ENCODE peak calls at places on chromosomes 2 and 18, in ten cellular contexts. One of them, this sample, is unnamed. For H3K27me3, the result is how much of the 10 kb centered on the place peaks cover.

GRCh38 chr18:39441648-39442047 is 1876.0 kb upstream of the CELF4 start:
- DNase-seq in suprapubic skin: no peak
- DNase-seq in colonic mucosa: no peak
- DNase-seq in H7: no peak
- DNase-seq in adrenal gland: no peak
- DNase-seq in AG04450: no peak
- DNase-seq in neural progenitor cell: no peak
- DNase-seq in brain microvascular endothelial cell: no peak
- DNase-seq in NT2/D1: no peak
- DNase-seq in HCT116: no peak
- DNase-seq in this sample: no peak

GRCh38 chr2:168272225-168272624 is 24.8 kb upstream of the STK39 start:
- DNase-seq in neural progenitor cell: no peak
- DNase-seq in AG04450: no peak
- DNase-seq in colonic mucosa: no peak
- DNase-seq in adrenal gland: no peak
- DNase-seq in HCT116: peak
- DNase-seq in brain microvascular endothelial cell: no peak
- DNase-seq in NT2/D1: no peak
- DNase-seq in H7: no peak
- DNase-seq in suprapubic skin: no peak
- DNase-seq in this sample: peak

GRCh38 chr2:128310094-128310716 is 8.5 kb downstream of the HS6ST1 start:
- DNase-seq in suprapubic skin: peak
- DNase-seq in AG04450: no peak
- DNase-seq in NT2/D1: no peak
- DNase-seq in H7: peak
- DNase-seq in brain microvascular endothelial cell: no peak
- DNase-seq in HCT116: no peak
- DNase-seq in neural progenitor cell: no peak
- DNase-seq in adrenal gland: no peak
- DNase-seq in colonic mucosa: peak
- DNase-seq in this sample: no peak

GRCh38 chr2:109384308-109385271 is 229.2 kb downstream of the SEPTIN10 start:
- DNase-seq in HCT116: no peak
- DNase-seq in colonic mucosa: no peak
- DNase-seq in suprapubic skin: peak
- DNase-seq in AG04450: no peak
- DNase-seq in brain microvascular endothelial cell: no peak
- DNase-seq in NT2/D1: no peak
- DNase-seq in adrenal gland: no peak
- DNase-seq in H7: no peak
- DNase-seq in neural progenitor cell: no peak
- DNase-seq in this sample: no peak

GRCh38 chr2:42089340-42089925 is 41.6 kb downstream of the PKDCC start:
- DNase-seq in HCT116: peak
- DNase-seq in H7: peak
- DNase-seq in brain microvascular endothelial cell: peak
- DNase-seq in suprapubic skin: no peak
- DNase-seq in AG04450: no peak
- DNase-seq in colonic mucosa: peak
- DNase-seq in adrenal gland: peak
- DNase-seq in NT2/D1: peak
- DNase-seq in neural progenitor cell: peak
- DNase-seq in this sample: peak

GRCh38 chr2:1162768-1163584 is 212.3 kb downstream of the SNTG2 start:
- DNase-seq in NT2/D1: no peak
- DNase-seq in colonic mucosa: no peak
- DNase-seq in neural progenitor cell: no peak
- DNase-seq in HCT116: no peak
- DNase-seq in brain microvascular endothelial cell: peak
- DNase-seq in suprapubic skin: no peak
- DNase-seq in adrenal gland: no peak
- DNase-seq in H7: no peak
- DNase-seq in AG04450: no peak
- DNase-seq in this sample: no peak

GRCh38 chr2:68251187-68251854 is 1.0 kb downstream of the PPP3R1 start:
- DNase-seq in brain microvascular endothelial cell: peak
- DNase-seq in colonic mucosa: peak
- DNase-seq in neural progenitor cell: peak
- DNase-seq in HCT116: peak
- DNase-seq in NT2/D1: peak
- DNase-seq in AG04450: no peak
- DNase-seq in adrenal gland: peak
- DNase-seq in suprapubic skin: peak
- DNase-seq in H7: peak
- DNase-seq in this sample: peak

GRCh38 chr2:189412330-189412953 is 28.8 kb upstream of the WDR75 start:
- DNase-seq in H7: peak
- DNase-seq in adrenal gland: peak
- DNase-seq in neural progenitor cell: peak
- DNase-seq in NT2/D1: peak
- DNase-seq in suprapubic skin: no peak
- DNase-seq in colonic mucosa: peak
- DNase-seq in brain microvascular endothelial cell: no peak
- DNase-seq in AG04450: peak
- DNase-seq in HCT116: peak
- DNase-seq in this sample: peak

GRCh38 chr2:109516445-109517117 is 97.2 kb downstream of the SEPTIN10 start:
- DNase-seq in adrenal gland: peak
- DNase-seq in HCT116: peak
- DNase-seq in suprapubic skin: no peak
- DNase-seq in colonic mucosa: peak
- DNase-seq in NT2/D1: peak
- DNase-seq in H7: peak
- DNase-seq in neural progenitor cell: peak
- DNase-seq in AG04450: no peak
- DNase-seq in brain microvascular endothelial cell: peak
- DNase-seq in this sample: peak

GRCh38 chr18:50177294-50177992 is 17.5 kb downstream of the MYO5B start:
- DNase-seq in HCT116: no peak
- DNase-seq in neural progenitor cell: no peak
- DNase-seq in NT2/D1: no peak
- DNase-seq in brain microvascular endothelial cell: no peak
- DNase-seq in AG04450: no peak
- DNase-seq in H7: no peak
- DNase-seq in suprapubic skin: no peak
- DNase-seq in colonic mucosa: peak
- DNase-seq in adrenal gland: no peak
- DNase-seq in this sample: no peak

GRCh38 chr2:113263546-113263945 is 15.2 kb downstream of the PAX8 start:
- DNase-seq in H7: no peak
- DNase-seq in adrenal gland: no peak
- DNase-seq in colonic mucosa: no peak
- DNase-seq in HCT116: no peak
- DNase-seq in NT2/D1: no peak
- DNase-seq in neural progenitor cell: no peak
- DNase-seq in suprapubic skin: no peak
- DNase-seq in AG04450: no peak
- DNase-seq in brain microvascular endothelial cell: no peak
- DNase-seq in this sample: no peak
- H3K27me3 ChIP-seq in H7: under half
- H3K27me3 ChIP-seq in adrenal gland: under half
- H3K27me3 ChIP-seq in colonic mucosa: under half
- H3K27me3 ChIP-seq in HCT116: under half
- H3K27me3 ChIP-seq in NT2/D1: under half
- H3K27me3 ChIP-seq in neural progenitor cell: half or more
- H3K27me3 ChIP-seq in suprapubic skin: under half
- H3K27me3 ChIP-seq in AG04450: under half
- H3K27me3 ChIP-seq in brain microvascular endothelial cell: under half
- H3K27me3 ChIP-seq in this sample: half or more

GRCh38 chr2:238162171-238162515 is 3.4 kb downstream of the ERFE start:
- DNase-seq in neural progenitor cell: no peak
- DNase-seq in colonic mucosa: no peak
- DNase-seq in brain microvascular endothelial cell: no peak
- DNase-seq in HCT116: no peak
- DNase-seq in adrenal gland: no peak
- DNase-seq in NT2/D1: no peak
- DNase-seq in H7: peak
- DNase-seq in suprapubic skin: no peak
- DNase-seq in AG04450: no peak
- DNase-seq in this sample: no peak

GRCh38 chr2:238160206-238161129 is 1.7 kb downstream of the ERFE start:
- DNase-seq in suprapubic skin: peak
- DNase-seq in colonic mucosa: no peak
- DNase-seq in neural progenitor cell: peak
- DNase-seq in H7: peak
- DNase-seq in HCT116: no peak
- DNase-seq in brain microvascular endothelial cell: no peak
- DNase-seq in adrenal gland: no peak
- DNase-seq in AG04450: no peak
- DNase-seq in NT2/D1: no peak
- DNase-seq in this sample: peak

GRCh38 chr2:238162516-238163441 is 4.0 kb downstream of the ERFE start:
- DNase-seq in suprapubic skin: no peak
- DNase-seq in NT2/D1: no peak
- DNase-seq in brain microvascular endothelial cell: no peak
- DNase-seq in neural progenitor cell: no peak
- DNase-seq in adrenal gland: no peak
- DNase-seq in AG04450: no peak
- DNase-seq in H7: peak
- DNase-seq in HCT116: no peak
- DNase-seq in colonic mucosa: no peak
- DNase-seq in this sample: peak

GRCh38 chr2:238159676-238160205 is 971 bp downstream of the ERFE start:
- DNase-seq in suprapubic skin: no peak
- DNase-seq in colonic mucosa: no peak
- DNase-seq in neural progenitor cell: no peak
- DNase-seq in brain microvascular endothelial cell: no peak
- DNase-seq in AG04450: no peak
- DNase-seq in HCT116: no peak
- DNase-seq in adrenal gland: no peak
- DNase-seq in NT2/D1: no peak
- DNase-seq in H7: peak
- DNase-seq in this sample: no peak

GRCh38 chr2:238161291-238162051 is 2.7 kb downstream of the ERFE start:
- DNase-seq in H7: peak
- DNase-seq in AG04450: no peak
- DNase-seq in suprapubic skin: no peak
- DNase-seq in neural progenitor cell: no peak
- DNase-seq in adrenal gland: no peak
- DNase-seq in brain microvascular endothelial cell: no peak
- DNase-seq in HCT116: no peak
- DNase-seq in NT2/D1: no peak
- DNase-seq in colonic mucosa: no peak
- DNase-seq in this sample: no peak
- H3K27me3 ChIP-seq in H7: under half
- H3K27me3 ChIP-seq in AG04450: under half
- H3K27me3 ChIP-seq in suprapubic skin: half or more
- H3K27me3 ChIP-seq in neural progenitor cell: half or more
- H3K27me3 ChIP-seq in adrenal gland: under half
- H3K27me3 ChIP-seq in brain microvascular endothelial cell: under half
- H3K27me3 ChIP-seq in HCT116: under half
- H3K27me3 ChIP-seq in NT2/D1: half or more
- H3K27me3 ChIP-seq in colonic mucosa: under half
- H3K27me3 ChIP-seq in this sample: half or more

GRCh38 chr2:99863914-99864273 is 278.5 kb downstream of the AFF3 start:
- DNase-seq in suprapubic skin: no peak
- DNase-seq in AG04450: no peak
- DNase-seq in NT2/D1: no peak
- DNase-seq in HCT116: no peak
- DNase-seq in brain microvascular endothelial cell: peak
- DNase-seq in H7: no peak
- DNase-seq in colonic mucosa: no peak
- DNase-seq in adrenal gland: no peak
- DNase-seq in neural progenitor cell: no peak
- DNase-seq in this sample: peak
- H3K27me3 ChIP-seq in suprapubic skin: under half
- H3K27me3 ChIP-seq in AG04450: under half
- H3K27me3 ChIP-seq in NT2/D1: under half
- H3K27me3 ChIP-seq in HCT116: half or more
- H3K27me3 ChIP-seq in brain microvascular endothelial cell: under half
- H3K27me3 ChIP-seq in H7: under half
- H3K27me3 ChIP-seq in colonic mucosa: under half
- H3K27me3 ChIP-seq in adrenal gland: under half
- H3K27me3 ChIP-seq in neural progenitor cell: under half
- H3K27me3 ChIP-seq in this sample: under half

GRCh38 chr18:59905686-59906091 is 5.9 kb downstream of the PMAIP1 start:
- DNase-seq in colonic mucosa: no peak
- DNase-seq in AG04450: no peak
- DNase-seq in adrenal gland: no peak
- DNase-seq in neural progenitor cell: no peak
- DNase-seq in brain microvascular endothelial cell: no peak
- DNase-seq in H7: no peak
- DNase-seq in NT2/D1: no peak
- DNase-seq in HCT116: no peak
- DNase-seq in suprapubic skin: no peak
- DNase-seq in this sample: no peak

GRCh38 chr18:59902180-59902992 is 2.6 kb downstream of the PMAIP1 start:
- DNase-seq in suprapubic skin: no peak
- DNase-seq in AG04450: no peak
- DNase-seq in neural progenitor cell: no peak
- DNase-seq in H7: no peak
- DNase-seq in NT2/D1: no peak
- DNase-seq in adrenal gland: no peak
- DNase-seq in HCT116: no peak
- DNase-seq in colonic mucosa: no peak
- DNase-seq in brain microvascular endothelial cell: no peak
- DNase-seq in this sample: no peak

GRCh38 chr18:59900222-59901128 is 679 bp downstream of the PMAIP1 start:
- DNase-seq in HCT116: no peak
- DNase-seq in adrenal gland: no peak
- DNase-seq in H7: peak
- DNase-seq in neural progenitor cell: peak
- DNase-seq in AG04450: no peak
- DNase-seq in brain microvascular endothelial cell: peak
- DNase-seq in suprapubic skin: peak
- DNase-seq in NT2/D1: no peak
- DNase-seq in colonic mucosa: peak
- DNase-seq in this sample: peak

GRCh38 chr18:59904051-59904601 is 4.3 kb downstream of the PMAIP1 start:
- DNase-seq in brain microvascular endothelial cell: no peak
- DNase-seq in H7: no peak
- DNase-seq in colonic mucosa: no peak
- DNase-seq in HCT116: no peak
- DNase-seq in suprapubic skin: no peak
- DNase-seq in adrenal gland: no peak
- DNase-seq in neural progenitor cell: no peak
- DNase-seq in NT2/D1: no peak
- DNase-seq in AG04450: no peak
- DNase-seq in this sample: no peak

DNA sequence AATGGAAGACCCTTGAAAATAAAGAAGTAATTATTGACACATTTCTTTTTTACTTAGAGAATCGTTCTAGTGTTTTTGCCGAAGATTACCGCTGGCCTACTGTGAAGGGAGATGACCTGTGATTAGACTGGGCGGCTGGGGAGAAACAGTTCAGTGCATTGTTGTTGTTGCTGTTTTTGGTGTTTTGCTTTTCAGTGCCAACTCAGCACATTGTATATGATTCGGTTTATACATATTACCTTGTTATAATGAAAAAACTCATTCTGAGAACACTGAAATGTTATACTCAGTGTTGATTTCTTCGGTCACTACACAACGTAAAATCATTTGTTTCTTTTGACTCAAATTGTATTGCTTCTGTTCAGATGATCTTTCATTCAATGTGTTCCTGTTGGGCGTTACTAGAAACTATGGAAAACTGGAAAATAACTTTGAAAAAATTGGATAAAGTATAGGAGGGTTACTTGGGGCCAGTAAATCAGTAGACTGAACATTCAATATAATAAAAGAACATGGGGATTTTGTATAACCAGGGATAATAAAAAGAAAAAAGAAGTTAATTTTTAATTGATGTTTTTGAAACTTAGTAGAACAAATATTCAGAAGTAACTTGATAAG is 3.3 kb downstream of the PMAIP1 start:
- DNase-seq in suprapubic skin: no peak
- DNase-seq in adrenal gland: no peak
- DNase-seq in H7: no peak
- DNase-seq in NT2/D1: no peak
- DNase-seq in neural progenitor cell: no peak
- DNase-seq in HCT116: no peak
- DNase-seq in AG04450: no peak
- DNase-seq in brain microvascular endothelial cell: no peak
- DNase-seq in colonic mucosa: no peak
- DNase-seq in this sample: no peak
- H3K27me3 ChIP-seq in suprapubic skin: under half
- H3K27me3 ChIP-seq in adrenal gland: under half
- H3K27me3 ChIP-seq in H7: under half
- H3K27me3 ChIP-seq in NT2/D1: under half
- H3K27me3 ChIP-seq in neural progenitor cell: half or more
- H3K27me3 ChIP-seq in HCT116: under half
- H3K27me3 ChIP-seq in AG04450: under half
- H3K27me3 ChIP-seq in brain microvascular endothelial cell: under half
- H3K27me3 ChIP-seq in colonic mucosa: under half
- H3K27me3 ChIP-seq in this sample: under half

This sample was measured in cardiac muscle cell.